ENCODE peak calls at places on chromosome 3, in four cellular contexts. A is esophagus squamous epithelium, H is lung, V is tibial nerve. G is an unnamed sample.

GRCh38 chr3:65979152-65979551 is 59.6 kb downstream of the MAGI1 start:
- DNase-seq in V (no peak), H (no peak), A (no peak), G (no peak)

GRCh38 chr3:105304487-105304886 is 62.2 kb upstream of the ALCAM start:
- DNase-seq in H (no peak), V (no peak), A (no peak), G (no peak)

GRCh38 chr3:130779031-130779430 is 32.4 kb upstream of the PIK3R4 start:
- DNase-seq in V (no peak), A (no peak), H (no peak), G (no peak)

GRCh38 chr3:53346514-53346913 is 829 bp downstream of the DCP1A start:
- DNase-seq in H (no peak), V (no peak), A (no peak), G (peak)

GRCh38 chr3:71456155-71456554 is 127.4 kb downstream of the FOXP1 start:
- DNase-seq in V (no peak), H (no peak), A (no peak), G (no peak)

GRCh38 chr3:64290864-64291263 is 65.6 kb upstream of the PRICKLE2 start:
- DNase-seq in H (no peak), A (no peak), V (no peak), G (no peak)

GRCh38 chr3:177764377-177764912 is 567.2 kb upstream of the TBL1XR1 start:
- DNase-seq in A (no peak), V (no peak), H (no peak), G (no peak)

GRCh38 chr3:29758108-29759020 is 477.5 kb downstream of the RBMS3 start:
- DNase-seq in H (no peak), A (no peak), V (no peak), G (no peak)

GRCh38 chr3:52492059-52492458 is 3.1 kb upstream of the STAB1 start:
- DNase-seq in V (no peak), A (no peak), H (no peak), G (no peak)

GRCh38 chr3:152127058-152127457 is 141.7 kb upstream of the MBNL1 start:
- DNase-seq in V (no peak), H (no peak), A (no peak), G (no peak)

GRCh38 chr3:10353160-10353559 is 32.2 kb upstream of the SEC13 start:
- DNase-seq in H (no peak), A (no peak), V (no peak), G (no peak)

GRCh38 chr3:160870327-160870726 is 114.3 kb downstream of the PPM1L start:
- DNase-seq in H (no peak), A (no peak), V (no peak), G (no peak)

GRCh38 chr3:122481390-122481789 is 33.3 kb downstream of the KPNA1 start:
- DNase-seq in H (no peak), V (no peak), A (no peak), G (no peak)

GRCh38 chr3:136048068-136048467 is 82.5 kb downstream of the PPP2R3A start:
- DNase-seq in V (no peak), A (no peak), H (no peak), G (no peak)

GRCh38 chr3:100629728-100630127 is 20.3 kb downstream of the ADGRG7 start:
- DNase-seq in A (no peak), V (no peak), H (no peak), G (no peak)

GRCh38 chr3:49627634-49628033 is 46.5 kb upstream of the APEH start:
- DNase-seq in H (no peak), V (no peak), A (no peak), G (no peak)

GRCh38 chr3:120425877-120426276 is 24.9 kb downstream of the FSTL1 start:
- DNase-seq in V (no peak), H (no peak), A (no peak), G (no peak)
- H3K27ac ChIP-seq in V (peak), H (peak), A (peak), G (no peak)

GRCh38 chr3:32109256-32109655 is 2.8 kb downstream of the GPD1L start:
- DNase-seq in A (peak), H (peak), V (peak), G (peak)
- TF ChIP-seq CTCF in A (no peak), H (no peak), V (no peak), G (no peak)

GRCh38 chr3:46495901-46496456 is 1.8 kb upstream of the RTP3 start:
- DNase-seq in V (no peak), A (no peak), H (no peak), G (no peak)
- H3K27ac ChIP-seq in V (no peak), A (no peak), H (no peak), G (no peak)

DNA sequence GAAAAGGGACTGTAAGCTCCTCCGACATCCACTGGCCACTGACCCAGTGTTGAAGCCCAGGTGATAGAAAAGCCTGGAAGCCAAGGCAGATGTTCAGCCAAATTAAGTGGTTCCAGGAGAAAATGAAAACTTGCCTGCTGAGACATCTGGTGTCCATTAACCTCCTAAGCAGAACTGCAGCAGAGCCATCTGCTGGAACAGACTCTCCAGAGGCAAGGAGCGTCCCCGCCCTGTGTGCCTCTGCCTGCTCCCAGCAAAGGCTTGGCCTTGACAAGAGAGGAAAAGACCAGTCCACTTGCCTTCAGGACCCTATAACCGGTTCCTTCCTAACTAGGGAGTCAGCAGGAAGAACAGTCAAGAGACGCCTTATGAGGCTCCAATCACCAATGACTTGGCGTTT is 48.2 kb downstream of the SRGAP3 start:
- DNase-seq in H (no peak), A (no peak), V (no peak), G (no peak)
- TF ChIP-seq CTCF in H (no peak), A (no peak), V (no peak), G (no peak)

GRCh38 chr3:188126931-188127330 is 27.0 kb upstream of the LPP start:
- DNase-seq in V (no peak), A (no peak), H (no peak), G (no peak)
- H3K27ac ChIP-seq in V (no peak), A (no peak), H (peak), G (no peak)